ENCODE peak calls at places on chromosomes 11 and 22, in five cellular contexts. H, A, E, Y and V are unnamed samples.

GRCh38 chr11:32312865-32313403 is 122.4 kb downstream of the WT1 start:
- DNase-seq in A (no peak), Y (peak; percentile 79), H (peak; percentile 68), E (no peak), V (no peak)

GRCh38 chr11:131688056-131688693 is 317.8 kb downstream of the NTM start:
- DNase-seq in E (no peak), Y (peak; percentile 59), H (peak; percentile 66), A (peak; percentile 82), V (no peak)

GRCh38 chr11:60923800-60924109 is 505 bp upstream of the TMEM132A start:
- DNase-seq in Y (no peak), A (no peak), H (no peak), E (no peak), V (no peak)

GRCh38 chr22:35708453-35708852 is 9.2 kb upstream of the APOL5 start:
- DNase-seq in E (no peak), Y (no peak), A (no peak), H (no peak), V (no peak)

GRCh38 chr11:83784419-83784818 is 498.3 kb upstream of the CCDC90B start:
- DNase-seq in Y (no peak), A (no peak), H (no peak), E (peak; percentile 58), V (no peak)

GRCh38 chr11:132626446-132626845 is 905.9 kb downstream of the OPCML start:
- DNase-seq in Y (no peak), A (no peak), E (no peak), H (no peak), V (no peak)

GRCh38 chr22:28710889-28711285 is 30.7 kb downstream of the CHEK2 start:
- DNase-seq in E (no peak), Y (no peak), H (no peak), A (no peak), V (no peak)

GRCh38 chr11:92225563-92226308 is 1.1 kb downstream of the FAT3 start:
- DNase-seq in E (no peak), Y (no peak), A (peak; percentile 61), H (no peak), V (no peak)

GRCh38 chr11:114236829-114237228 is 59.4 kb upstream of the NNMT start:
- DNase-seq in H (no peak), Y (no peak), E (no peak), A (no peak), V (no peak)

GRCh38 chr11:110381214-110381613 is 48.5 kb upstream of the FDX1 start:
- DNase-seq in E (no peak), H (no peak), Y (no peak), A (no peak), V (no peak)

GRCh38 chr22:39520874-39521857 is 804 bp downstream of the ATF4 start:
- DNase-seq in H (peak; percentile 79), Y (no peak), E (no peak), A (peak; percentile 74), V (no peak)

GRCh38 chr22:19810381-19811141 is 44.1 kb downstream of the GNB1L start:
- DNase-seq in E (no peak), Y (no peak), H (no peak), A (no peak), V (no peak)

GRCh38 chr11:1832181-1832988 is 2.4 kb upstream of the SYT8 start:
- DNase-seq in H (no peak), A (peak; percentile 86), E (no peak), Y (peak; percentile 69), V (peak; percentile 68)

GRCh38 chr11:119694334-119694733 is 34.7 kb downstream of the NECTIN1 start:
- DNase-seq in E (no peak), Y (no peak), A (no peak), H (no peak), V (no peak)
- TF ChIP-seq CTCF in E (peak; percentile 27), Y (no peak), A (no peak), H (no peak), V (peak; percentile 13)

DNA sequence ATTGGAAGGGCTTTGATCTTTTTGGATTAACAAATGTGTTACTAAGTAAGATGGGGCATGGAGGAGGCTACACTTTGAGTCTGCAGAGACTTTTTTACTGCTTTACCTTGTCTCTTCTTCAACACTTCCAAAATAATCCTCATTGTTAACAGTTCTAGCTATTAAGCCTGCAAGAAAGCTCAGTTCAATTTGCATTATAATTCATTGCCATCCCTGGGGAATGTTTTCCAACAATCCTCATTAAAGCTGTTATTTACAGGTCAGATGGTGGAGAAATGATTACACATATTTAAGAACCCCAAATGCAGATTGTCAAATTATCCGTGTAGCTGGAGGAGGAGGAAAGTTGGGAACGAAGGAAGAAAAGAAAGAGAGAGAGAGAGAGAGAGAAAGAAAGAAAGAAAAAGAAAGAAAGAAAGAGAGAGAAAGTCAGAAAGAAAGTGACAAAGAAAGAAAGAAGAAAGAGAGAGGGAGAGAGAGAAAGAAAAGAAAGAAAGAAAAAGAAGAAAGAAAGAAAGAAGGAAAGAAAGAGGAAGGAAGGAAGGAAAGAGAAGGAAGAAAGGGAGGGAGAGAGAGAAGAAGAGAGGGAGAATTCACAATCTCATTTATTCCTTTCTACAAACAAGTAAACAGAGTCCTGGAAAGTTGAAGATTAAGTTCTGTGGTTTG is 443.9 kb downstream of the INSC start:
- DNase-seq in E (no peak), A (no peak), Y (no peak), H (no peak), V (no peak)
- TF ChIP-seq CTCF in E (no peak), A (no peak), Y (no peak), H (no peak), V (no peak)

GRCh38 chr22:50271519-50271970 is 1.4 kb upstream of the MAPK11 start:
- DNase-seq in E (no peak), A (no peak), H (no peak), Y (no peak), V (no peak)
- TF ChIP-seq CTCF in E (no peak), A (no peak), H (no peak), Y (no peak), V (no peak)

GRCh38 chr11:115912484-115912945 is 408.3 kb upstream of the CADM1 start:
- DNase-seq in H (no peak), E (no peak), A (no peak), Y (no peak), V (no peak)
- TF ChIP-seq CTCF in H (no peak), E (peak; percentile 30), A (no peak), Y (no peak), V (peak; percentile 28)

GRCh38 chr11:64743591-64744543 is at the start of gene RASGRP2:
- DNase-seq in Y (peak; percentile 75), H (peak; percentile 81), A (no peak), E (no peak), V (no peak)
- TF ChIP-seq CTCF in Y (peak; percentile 67), H (peak; percentile 66), A (no peak), E (peak; percentile 68), V (peak; percentile 39)

GRCh38 chr11:85485902-85486301 is 141.2 kb downstream of the DLG2 start:
- DNase-seq in H (no peak), Y (no peak), E (no peak), A (no peak), V (no peak)
- TF ChIP-seq CTCF in H (no peak), Y (no peak), E (no peak), A (no peak), V (no peak)